ENCODE peak calls at places on chromosomes 16 and 17, in nine cellular contexts. B, U, J, M, F, H, C, L and V are unnamed samples.
A peak's percentile ranks its signal among the peaks of the same experiment; 100 is the strongest.

GRCh38 chr17:83181991-83182619 is 102.7 kb downstream of the METRNL start:
- DNase-seq in H (no peak), C (no peak), M (no peak), F (no peak), L (peak; percentile 52), B (peak; percentile 5), U (no peak), J (peak; percentile 9), V (no peak)

GRCh38 chr16:24921229-24921628 is 75.5 kb downstream of the SLC5A11 start:
- DNase-seq in C (no peak), L (no peak), M (no peak), F (no peak), B (no peak), U (no peak), J (no peak), H (no peak), V (no peak)

GRCh38 chr16:84507011-84507982 is 2.8 kb upstream of the MEAK7 start:
- DNase-seq in F (no peak), B (no peak), H (no peak), J (no peak), M (no peak), C (no peak), U (no peak), L (peak; percentile 62), V (no peak)

GRCh38 chr16:87681990-87682570 is 79.8 kb downstream of the JPH3 start:
- DNase-seq in B (no peak), C (no peak), U (no peak), M (no peak), H (no peak), F (peak; percentile 12), J (no peak), L (no peak), V (no peak)

GRCh38 chr16:28981517-28981916 is 3.3 kb upstream of the LAT start:
- DNase-seq in C (no peak), M (no peak), H (no peak), U (no peak), L (no peak), J (no peak), F (no peak), B (no peak), V (no peak)

GRCh38 chr17:5097101-5097834 is 14.4 kb downstream of the ZNF232 start:
- DNase-seq in L (no peak), B (no peak), M (peak; percentile 20), C (peak; percentile 16), J (peak; percentile 22), U (no peak), H (peak; percentile 46), F (no peak), V (peak; percentile 5)

GRCh38 chr16:72125635-72126428 is 32.2 kb downstream of the DHX38 start:
- DNase-seq in J (peak; percentile 26), H (no peak), B (no peak), M (no peak), C (no peak), F (no peak), U (no peak), L (no peak), V (no peak)

GRCh38 chr16:68031951-68032350 is 8.9 kb downstream of the DUS2 start:
- DNase-seq in B (no peak), J (no peak), L (no peak), U (no peak), C (no peak), F (no peak), M (no peak), H (no peak), V (no peak)

GRCh38 chr17:68377771-68378201 is 79.5 kb downstream of the WIPI1 start:
- DNase-seq in B (no peak), L (no peak), U (no peak), C (no peak), J (no peak), M (no peak), H (no peak), F (no peak), V (no peak)

GRCh38 chr16:83862661-83863060 is 36.3 kb upstream of the MLYCD start:
- DNase-seq in M (no peak), C (no peak), H (no peak), B (no peak), L (no peak), U (no peak), J (no peak), F (no peak), V (no peak)